ENCODE peak calls at places on chromosomes 5 and 9, in eight cellular contexts. Z is upper lobe of right lung, W is breast epithelium, P is heart left ventricle, M is transverse colon, O is psoas muscle, S is fibroblast of lung, U is upper lobe of left lung. N is an unnamed sample. For H3K36me3, the result is how much of the 10 kb centered on the place peaks cover.

GRCh38 chr5:180640301-180640764 is 9.1 kb downstream of the FLT4 start:
- DNase-seq in M (no peak), S (no peak), U (no peak), O (peak), P (no peak), Z (no peak), W (no peak), N (no peak)

GRCh38 chr9:95510610-95511231 is 6.0 kb downstream of the PTCH1 start:
- DNase-seq in P (peak), U (peak), Z (peak), O (peak), W (peak), S (peak), M (peak), N (peak)

GRCh38 chr5:17187401-17187800 is 30.0 kb upstream of the BASP1 start:
- DNase-seq in O (no peak), S (peak), W (no peak), Z (no peak), U (no peak), M (no peak), P (no peak), N (no peak)

GRCh38 chr5:6820851-6821479 is 107.7 kb downstream of the TENT4A start:
- DNase-seq in S (peak), Z (no peak), M (peak), O (no peak), P (no peak), W (no peak), U (no peak), N (no peak)

GRCh38 chr5:59724482-59725392 is 168.8 kb downstream of the PDE4D start:
- DNase-seq in S (peak), O (no peak), W (no peak), U (no peak), M (peak), Z (no peak), P (no peak), N (no peak)

GRCh38 chr5:138932171-138932810 is 57.2 kb upstream of the LRRTM2 start:
- DNase-seq in O (no peak), Z (no peak), S (no peak), U (no peak), M (no peak), P (peak), W (peak), N (no peak)

GRCh38 chr9:79639354-79639753 is 67.6 kb downstream of the TLE4 start:
- DNase-seq in Z (no peak), M (no peak), U (no peak), W (no peak), S (no peak), O (no peak), P (no peak), N (no peak)

GRCh38 chr9:130058154-130058553 is 4.4 kb downstream of the GPR107 start:
- DNase-seq in M (no peak), O (no peak), P (no peak), S (no peak), U (no peak), W (no peak), Z (no peak), N (no peak)

GRCh38 chr5:89309268-89309667 is 426.3 kb upstream of the MEF2C start:
- DNase-seq in W (no peak), Z (no peak), O (no peak), M (no peak), S (no peak), P (no peak), U (no peak), N (no peak)

GRCh38 chr9:36878986-36879982 is 154.8 kb downstream of the PAX5 start:
- DNase-seq in U (no peak), P (no peak), S (no peak), M (no peak), W (no peak), O (no peak), Z (no peak), N (no peak)

GRCh38 chr9:128293091-128293490 is 17.0 kb downstream of the SWI5 start:
- DNase-seq in U (no peak), Z (no peak), W (no peak), S (no peak), O (no peak), P (no peak), M (no peak), N (no peak)

GRCh38 chr5:531749-532315 is 7.6 kb upstream of the SLC9A3 start:
- DNase-seq in Z (no peak), M (no peak), O (peak), P (peak), U (no peak), W (no peak), S (no peak), N (no peak)

GRCh38 chr9:85662558-85662957 is 79.2 kb downstream of the AGTPBP1 start:
- DNase-seq in M (no peak), U (no peak), Z (no peak), P (no peak), S (no peak), W (no peak), O (no peak), N (no peak)

GRCh38 chr9:137320555-137321384 is 18.7 kb upstream of the NRARP start:
- DNase-seq in S (no peak), O (no peak), W (no peak), U (no peak), P (peak), M (peak), Z (peak), N (no peak)

GRCh38 chr5:3068401-3068800 is 316.9 kb upstream of the IRX2 start:
- DNase-seq in P (no peak), M (no peak), O (no peak), Z (no peak), S (no peak), W (no peak), U (no peak), N (no peak)

GRCh38 chr5:131957721-131958483 is 12.4 kb upstream of the MEIKIN start:
- DNase-seq in W (no peak), M (no peak), Z (no peak), O (no peak), S (no peak), U (no peak), P (no peak), N (no peak)

GRCh38 chr9:89234636-89235035 is 56.0 kb upstream of the SHC3 start:
- DNase-seq in O (peak), U (peak), W (no peak), M (no peak), S (peak), Z (peak), P (no peak), N (no peak)

GRCh38 chr5:154211611-154212390 is 21.3 kb downstream of the GALNT10 start:
- DNase-seq in P (no peak), Z (no peak), O (no peak), M (no peak), S (no peak), W (no peak), U (no peak), N (no peak)

GRCh38 chr9:73158723-73159122 is 7.1 kb downstream of the ANXA1 start:
- DNase-seq in U (no peak), M (no peak), W (no peak), P (no peak), O (no peak), S (no peak), Z (no peak), N (no peak)

GRCh38 chr9:73167614-73168013 is 15.9 kb downstream of the ANXA1 start:
- DNase-seq in O (no peak), S (no peak), Z (no peak), U (no peak), W (no peak), P (no peak), M (no peak), N (no peak)

GRCh38 chr9:73165911-73166310 is 14.2 kb downstream of the ANXA1 start:
- DNase-seq in W (no peak), M (no peak), U (no peak), S (no peak), P (no peak), O (no peak), Z (no peak), N (no peak)

GRCh38 chr9:73166453-73166852 is 14.8 kb downstream of the ANXA1 start:
- DNase-seq in M (no peak), Z (no peak), W (no peak), S (no peak), P (no peak), U (no peak), O (no peak), N (no peak)

DNA sequence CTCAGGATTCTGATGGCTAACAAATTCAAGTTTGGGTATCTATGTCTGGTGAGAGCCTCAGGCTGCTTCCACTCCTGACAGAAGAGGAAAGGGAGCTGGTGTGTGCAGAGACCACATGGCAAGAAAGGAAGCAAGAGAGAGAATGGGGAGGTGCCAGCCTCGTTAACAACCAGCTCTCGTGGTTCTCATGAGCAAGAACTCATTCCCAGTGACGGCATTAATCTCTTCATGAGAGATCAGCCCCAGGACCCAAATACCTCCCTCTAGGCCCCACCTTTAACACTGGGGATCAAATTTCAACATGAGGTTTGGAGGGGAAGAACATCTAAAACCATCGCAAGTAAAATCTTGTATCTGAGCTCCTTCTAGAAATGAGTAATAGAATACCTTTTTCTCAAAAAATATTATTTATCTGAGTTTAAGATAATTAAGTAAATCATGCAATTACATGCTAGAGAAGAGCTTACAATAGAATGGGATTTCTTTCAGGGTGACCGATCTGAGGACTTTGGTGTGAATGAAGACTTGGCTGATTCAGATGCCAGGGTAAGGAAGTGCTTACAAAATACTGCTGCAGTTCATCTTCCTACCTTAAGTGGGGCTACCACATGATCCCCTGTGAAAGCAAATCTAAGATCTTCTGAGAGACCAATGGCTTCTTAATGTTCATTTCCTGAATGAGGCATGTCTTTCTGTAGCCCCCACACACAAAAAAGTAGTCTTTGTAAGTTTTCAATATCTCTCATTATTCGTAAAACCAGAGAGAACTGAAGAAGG is 11.5 kb downstream of the ANXA1 start:
- DNase-seq in P (no peak), S (no peak), W (no peak), U (no peak), M (no peak), O (no peak), Z (no peak), N (no peak)
- TF ChIP-seq CTCF in P (no peak), S (no peak), W (no peak), U (no peak), M (no peak), O (no peak), Z (no peak), N (peak)

GRCh38 chr5:40860711-40861110 is 19.5 kb downstream of the CARD6 start:
- DNase-seq in S (no peak), M (no peak), W (no peak), P (no peak), Z (no peak), U (no peak), O (no peak), N (no peak)
- H3K4me3 ChIP-seq in S (no peak), M (no peak), W (no peak), P (no peak), Z (no peak), U (no peak), O (no peak), N (no peak)

GRCh38 chr5:150036513-150036912 is 36.0 kb downstream of the HMGXB3 start:
- DNase-seq in O (peak), M (no peak), W (no peak), S (peak), U (no peak), Z (no peak), P (peak), N (peak)
- H3K36me3 ChIP-seq in O (under half), M (half or more), W (under half), S (under half), U (under half), Z (half or more), P (half or more), N (under half)

DNA sequence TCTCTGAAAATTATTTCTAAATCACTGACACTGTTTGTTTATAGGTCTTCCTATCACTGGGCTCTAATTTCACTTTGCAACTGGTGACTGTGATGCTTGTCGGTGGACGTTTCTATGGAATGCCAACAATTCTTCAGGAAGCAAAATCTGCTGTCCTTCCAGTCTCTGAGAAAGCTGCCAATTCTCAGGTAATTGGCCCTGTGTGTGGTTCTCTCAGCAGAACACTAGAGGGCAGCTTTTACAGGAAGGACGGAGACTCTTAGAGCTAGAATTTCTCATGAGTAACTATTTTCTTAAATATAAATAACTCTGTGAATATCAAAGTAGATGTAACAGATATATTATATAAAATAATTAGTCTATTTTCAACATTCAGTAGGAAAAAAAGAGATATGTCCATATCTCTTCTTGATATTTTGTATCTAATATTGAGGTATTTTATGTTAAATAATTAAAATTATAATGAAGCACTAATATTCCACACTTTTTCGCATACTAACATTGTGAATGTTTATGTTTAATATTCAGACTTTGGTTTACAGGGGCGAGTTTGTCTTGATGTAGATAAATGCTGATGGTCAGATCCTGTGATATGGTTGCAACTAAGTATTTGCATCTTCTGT is 244.2 kb downstream of the ADGRV1 start:
- DNase-seq in S (peak), Z (no peak), O (no peak), U (peak), P (no peak), W (no peak), M (peak), N (no peak)
- TF ChIP-seq CTCF in S (peak), Z (peak), O (peak), U (no peak), P (peak), W (peak), M (peak), N (peak)

GRCh38 chr5:83721878-83722779 is 1.5 kb upstream of the HAPLN1 start:
- DNase-seq in P (peak), M (peak), Z (peak), U (peak), W (no peak), O (peak), S (peak), N (no peak)

GRCh38 chr5:83718195-83718825 is 2.3 kb downstream of the HAPLN1 start:
- DNase-seq in M (peak), O (no peak), P (peak), Z (no peak), U (no peak), W (no peak), S (peak), N (no peak)

GRCh38 chr5:83720805-83721431 is at the start of gene HAPLN1:
- DNase-seq in O (no peak), M (no peak), S (no peak), U (no peak), P (peak), Z (no peak), W (no peak), N (no peak)

GRCh38 chr5:83715316-83716060 is 5.2 kb downstream of the HAPLN1 start:
- DNase-seq in U (no peak), O (no peak), W (no peak), P (no peak), M (no peak), Z (no peak), S (no peak), N (no peak)

GRCh38 chr5:83718936-83719495 is 1.6 kb downstream of the HAPLN1 start:
- DNase-seq in M (no peak), U (no peak), W (no peak), O (no peak), Z (no peak), P (no peak), S (no peak), N (no peak)
- H3K4me3 ChIP-seq in M (no peak), U (no peak), W (no peak), O (no peak), Z (no peak), P (no peak), S (no peak), N (no peak)